ENCODE peak calls at places on chromosomes 5 and 9, in six cellular contexts. E is lower leg skin, K is transverse colon, M is esophagus squamous epithelium, O is body of pancreas, U is heart left ventricle. H is an unnamed sample.

GRCh38 chr5:28880936-28881335 is 1842.5 kb upstream of the CDH9 start:
- DNase-seq in E (no peak), K (no peak), M (no peak), O (no peak), U (no peak), H (no peak)

GRCh38 chr5:180970336-180970735 is 18.3 kb upstream of the BTNL3 start:
- DNase-seq in E (no peak), K (no peak), M (no peak), O (no peak), U (no peak), H (no peak)

GRCh38 chr9:122186301-122186700 is 26.6 kb downstream of the MORN5 start:
- DNase-seq in E (no peak), K (peak), M (no peak), O (no peak), U (no peak), H (peak)

GRCh38 chr5:2381070-2381469 is 370.4 kb downstream of the IRX2 start:
- DNase-seq in E (no peak), K (no peak), M (no peak), O (no peak), U (no peak), H (no peak)

GRCh38 chr5:156188026-156188425 is 138.9 kb upstream of the SGCD start:
- DNase-seq in E (no peak), K (no peak), M (no peak), O (no peak), U (peak), H (no peak)

GRCh38 chr5:35657877-35658276 is 40.2 kb downstream of the SPEF2 start:
- DNase-seq in E (no peak), K (no peak), M (no peak), O (no peak), U (no peak), H (no peak)

GRCh38 chr5:95959964-95960801 is 1.5 kb downstream of the ELL2 start:
- DNase-seq in E (no peak), K (peak), M (no peak), O (peak), U (peak), H (no peak)

GRCh38 chr5:159449925-159450324 is 119.6 kb upstream of the IL12B start:
- DNase-seq in E (no peak), K (no peak), M (no peak), O (no peak), U (no peak), H (no peak)

GRCh38 chr9:97811534-97812246 is 41.3 kb upstream of the FOXE1 start:
- DNase-seq in E (no peak), K (no peak), M (no peak), O (no peak), U (no peak), H (no peak)

GRCh38 chr5:72328172-72328571 is 8.0 kb downstream of the PTCD2 start:
- DNase-seq in E (no peak), K (no peak), M (no peak), O (peak), U (peak), H (peak)

GRCh38 chr9:121350993-121351561 is 19.0 kb downstream of the STOM start:
- DNase-seq in E (peak), K (peak), M (no peak), O (peak), U (peak), H (peak)

GRCh38 chr9:87642330-87643110 is 83.4 kb upstream of the CTSL start:
- DNase-seq in E (no peak), K (no peak), M (no peak), O (no peak), U (no peak), H (no peak)

GRCh38 chr9:16413509-16414016 is 456.9 kb downstream of the BNC2 start:
- DNase-seq in E (no peak), K (no peak), M (no peak), O (peak), U (no peak), H (no peak)

GRCh38 chr5:73638344-73639095 is 12.5 kb downstream of the ARHGEF28 start:
- DNase-seq in E (no peak), K (no peak), M (no peak), O (no peak), U (no peak), H (no peak)

GRCh38 chr9:35840901-35841900 is 12.2 kb downstream of the TMEM8B start:
- DNase-seq in E (no peak), K (no peak), M (no peak), O (no peak), U (no peak), H (peak)

GRCh38 chr5:107265268-107265667 is 405.5 kb downstream of the EFNA5 start:
- DNase-seq in E (no peak), K (no peak), M (no peak), O (no peak), U (no peak), H (no peak)

GRCh38 chr5:140633081-140633471 is at the start of gene CD14:
- DNase-seq in E (peak), K (peak), M (no peak), O (peak), U (peak), H (no peak)

GRCh38 chr5:61347088-61347487 is 15.0 kb downstream of the ZSWIM6 start:
- DNase-seq in E (no peak), K (no peak), M (no peak), O (no peak), U (no peak), H (peak)

GRCh38 chr9:72315089-72315509 is 49.9 kb downstream of the ZFAND5 start:
- DNase-seq in E (peak), K (peak), M (no peak), O (peak), U (peak), H (peak)

GRCh38 chr9:92685022-92685421 is 15.1 kb upstream of the IPPK start:
- DNase-seq in E (no peak), K (no peak), M (no peak), O (no peak), U (no peak), H (no peak)

GRCh38 chr5:127723571-127723970 is 20.4 kb downstream of the CCDC192 start:
- DNase-seq in E (peak), K (no peak), M (no peak), O (peak), U (peak), H (no peak)

GRCh38 chr9:130183133-130183762 is 11.0 kb downstream of the NCS1 start:
- DNase-seq in E (no peak), K (no peak), M (no peak), O (peak), U (no peak), H (no peak)

GRCh38 chr9:5866685-5867084 is 24.0 kb upstream of the MLANA start:
- DNase-seq in E (no peak), K (no peak), M (no peak), O (no peak), U (no peak), H (no peak)

GRCh38 chr9:112174965-112175795 is at the start of gene SUSD1:
- DNase-seq in E (no peak), K (peak), M (no peak), O (peak), U (peak), H (peak)

GRCh38 chr5:172647341-172648007 is 6.4 kb downstream of the NEURL1B start:
- DNase-seq in E (no peak), K (peak), M (no peak), O (no peak), U (no peak), H (no peak)

GRCh38 chr5:74122175-74122574 is 496.2 kb downstream of the ARHGEF28 start:
- DNase-seq in E (no peak), K (no peak), M (no peak), O (no peak), U (no peak), H (no peak)

GRCh38 chr5:65982635-65983034 is 56.3 kb downstream of the ERBIN start:
- DNase-seq in E (no peak), K (no peak), M (no peak), O (no peak), U (no peak), H (no peak)

GRCh38 chr5:170451764-170452365 is 52.0 kb upstream of the KCNIP1 start:
- DNase-seq in E (no peak), K (no peak), M (no peak), O (peak), U (no peak), H (no peak)

GRCh38 chr9:101027246-101027645 is 1.3 kb upstream of the PLPPR1 start:
- DNase-seq in E (no peak), K (no peak), M (no peak), O (no peak), U (no peak), H (no peak)

GRCh38 chr9:101027733-101028345 is 688 bp upstream of the PLPPR1 start:
- DNase-seq in E (no peak), K (no peak), M (no peak), O (no peak), U (no peak), H (no peak)

GRCh38 chr9:101030022-101030391 is 1.5 kb downstream of the PLPPR1 start:
- DNase-seq in E (no peak), K (no peak), M (no peak), O (no peak), U (no peak), H (no peak)

GRCh38 chr9:101028346-101029299 is at the start of gene PLPPR1:
- DNase-seq in E (no peak), K (peak), M (no peak), O (peak), U (peak), H (peak)

DNA sequence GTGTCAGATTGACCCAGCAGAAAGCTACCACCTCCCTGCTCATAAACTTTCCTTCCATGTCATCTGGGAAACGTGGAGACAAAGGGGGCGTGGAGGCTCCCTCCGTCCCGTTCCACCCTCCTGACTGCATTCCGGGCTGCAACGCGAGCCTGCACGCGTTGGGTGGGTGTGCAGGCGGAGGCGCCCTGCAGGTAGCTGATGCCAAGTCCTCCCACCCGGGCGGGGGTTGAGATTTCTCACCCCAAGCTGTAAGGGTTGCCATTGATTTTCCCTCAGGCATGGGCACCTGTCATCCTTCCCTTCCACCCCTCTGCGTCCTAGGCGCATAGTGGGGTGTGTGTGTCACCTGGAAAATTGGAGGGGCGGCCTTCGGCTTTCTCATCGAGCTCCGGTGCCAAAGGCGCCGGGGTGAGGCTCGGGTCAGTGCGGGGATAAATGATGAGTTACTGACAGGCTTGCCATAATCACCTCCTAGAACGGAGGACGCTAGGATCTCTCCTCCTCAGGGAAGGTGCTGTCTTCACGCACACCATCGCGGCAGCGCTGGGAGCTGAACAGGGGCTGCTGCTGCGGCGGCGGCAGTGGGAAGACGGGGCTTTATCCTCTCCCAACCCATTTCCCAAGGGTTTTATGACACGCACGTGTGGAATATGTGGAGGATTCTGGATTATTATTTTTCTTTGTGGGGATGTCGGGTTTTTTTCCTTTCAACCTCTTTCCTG is 934 bp downstream of the PLPPR1 start:
- DNase-seq in E (no peak), K (no peak), M (no peak), O (no peak), U (no peak), H (peak)
- TF ChIP-seq CTCF in E (no peak), K (no peak), M (no peak), O (no peak), U (no peak), H (no peak)

DNA sequence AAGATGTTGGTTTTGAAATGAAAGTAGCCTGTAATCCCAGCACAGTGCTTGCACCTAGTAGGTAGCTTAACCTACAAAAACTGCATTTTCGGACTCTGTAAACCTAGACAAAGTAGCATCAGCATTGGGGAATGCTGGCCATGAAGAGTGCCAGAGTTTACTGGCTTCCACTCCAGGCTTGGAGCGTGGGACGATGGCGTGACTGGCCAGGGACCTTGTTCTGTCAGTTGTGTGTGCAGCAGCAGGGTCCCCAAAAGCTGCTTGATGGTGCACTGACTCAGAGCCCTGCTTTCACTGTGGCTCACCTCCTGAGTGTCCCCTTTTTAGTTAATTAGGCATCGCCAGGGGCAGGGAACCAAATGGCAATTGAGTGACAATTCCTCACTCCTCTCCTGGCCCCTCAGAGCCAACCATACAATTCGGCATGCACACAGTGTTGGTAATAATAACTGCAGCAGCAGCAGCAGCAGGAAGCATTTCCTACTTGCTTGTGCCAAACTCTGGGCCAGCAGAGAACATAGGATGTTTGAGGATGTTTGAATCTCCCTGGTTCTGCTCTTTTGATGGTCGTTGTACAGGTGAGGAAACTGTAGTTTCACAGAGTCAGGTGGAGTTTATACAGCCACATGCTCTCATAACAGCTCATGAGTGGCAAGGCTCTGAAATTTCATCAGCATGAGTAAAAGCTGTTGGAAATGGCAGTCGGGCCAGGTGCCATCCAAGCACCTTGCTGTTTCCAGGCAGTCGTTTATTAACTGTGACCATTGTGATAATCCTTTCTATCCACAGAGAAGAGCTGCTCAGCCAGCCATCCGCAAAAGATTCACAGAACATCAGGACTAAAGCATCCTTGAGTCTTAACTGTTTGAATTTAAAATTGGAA is 4.2 kb downstream of the UBE2QL1 start:
- DNase-seq in E (no peak), K (no peak), M (no peak), O (peak), U (peak), H (no peak)
- TF ChIP-seq POLR2A in E (no peak), K (no peak), M (no peak), O (no peak), U (no peak), H (no peak)

GRCh38 chr5:15637886-15638285 is 137.9 kb downstream of the FBXL7 start:
- DNase-seq in E (no peak), K (no peak), M (no peak), O (no peak), U (no peak), H (no peak)

GRCh38 chr5:15637345-15637744 is 137.4 kb downstream of the FBXL7 start:
- DNase-seq in E (no peak), K (no peak), M (no peak), O (no peak), U (no peak), H (no peak)

GRCh38 chr5:15640116-15640515 is 140.1 kb downstream of the FBXL7 start:
- DNase-seq in E (no peak), K (no peak), M (no peak), O (no peak), U (no peak), H (no peak)

GRCh38 chr5:15638341-15638740 is 138.4 kb downstream of the FBXL7 start:
- DNase-seq in E (no peak), K (no peak), M (no peak), O (no peak), U (no peak), H (no peak)

GRCh38 chr5:15634771-15635347 is 134.9 kb downstream of the FBXL7 start:
- DNase-seq in E (no peak), K (no peak), M (no peak), O (no peak), U (no peak), H (no peak)
- TF ChIP-seq CTCF in E (no peak), K (no peak), M (no peak), O (no peak), U (no peak), H (no peak)

GRCh38 chr5:143055596-143056330 is 285.6 kb downstream of the ARHGAP26 start:
- DNase-seq in E (no peak), K (no peak), M (no peak), O (no peak), U (no peak), H (no peak)

GRCh38 chr5:143059355-143059754 is 289.2 kb downstream of the ARHGAP26 start:
- DNase-seq in E (no peak), K (no peak), M (no peak), O (no peak), U (no peak), H (no peak)

GRCh38 chr5:143057580-143057999 is 287.4 kb downstream of the ARHGAP26 start:
- DNase-seq in E (no peak), K (no peak), M (no peak), O (no peak), U (no peak), H (no peak)

GRCh38 chr5:143056331-143056689 is 286.1 kb downstream of the ARHGAP26 start:
- DNase-seq in E (no peak), K (no peak), M (no peak), O (no peak), U (no peak), H (no peak)

GRCh38 chr5:143056792-143057579 is 286.8 kb downstream of the ARHGAP26 start:
- DNase-seq in E (no peak), K (no peak), M (no peak), O (no peak), U (no peak), H (no peak)
- TF ChIP-seq POLR2A in E (no peak), K (no peak), M (no peak), O (no peak), U (no peak), H (no peak)

GRCh38 chr5:119743927-119744326 is 114.6 kb downstream of the FAM170A start:
- DNase-seq in E (no peak), K (no peak), M (no peak), O (peak), U (no peak), H (no peak)
- TF ChIP-seq CTCF in E (no peak), K (peak), M (peak), O (no peak), U (no peak), H (peak)

DNA sequence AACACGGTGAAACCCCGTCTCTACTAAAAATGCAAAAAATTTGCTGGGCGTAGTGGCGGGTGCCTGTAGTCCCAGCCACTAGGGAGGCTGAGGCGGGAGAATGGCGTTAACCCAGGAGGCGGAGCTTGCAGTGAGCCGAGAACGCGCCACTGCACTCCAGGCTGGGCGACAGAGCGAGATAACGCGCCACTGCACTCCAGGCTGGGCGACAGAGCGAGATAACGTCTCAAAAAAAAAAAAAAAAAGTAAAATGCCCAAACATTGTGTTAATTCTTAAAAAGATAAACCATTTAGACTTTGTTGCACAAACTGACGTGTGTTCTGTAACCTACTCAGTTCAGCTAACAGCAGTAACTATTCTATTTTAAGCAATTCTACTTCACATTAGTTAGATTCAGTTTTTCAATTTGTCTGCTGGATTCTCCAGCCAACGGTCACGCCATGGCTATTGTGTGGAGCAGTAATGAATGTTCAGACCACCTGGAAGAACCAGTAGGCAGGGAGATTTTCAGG is 119.3 kb upstream of the MAN2A1 start:
- DNase-seq in E (no peak), K (no peak), M (no peak), O (no peak), U (no peak), H (no peak)
- TF ChIP-seq POLR2A in E (no peak), K (no peak), M (no peak), O (no peak), U (no peak), H (no peak)

GRCh38 chr9:22308177-22308576 is 138.4 kb upstream of the DMRTA1 start:
- DNase-seq in E (no peak), K (no peak), M (no peak), O (no peak), U (no peak), H (no peak)
- TF ChIP-seq CTCF in E (no peak), K (no peak), M (no peak), O (no peak), U (no peak), H (peak)

GRCh38 chr5:131751551-131751950 is 45.3 kb downstream of the FNIP1 start:
- DNase-seq in E (no peak), K (no peak), M (no peak), O (no peak), U (no peak), H (no peak)
- TF ChIP-seq POLR2A in E (no peak), K (no peak), M (no peak), O (no peak), U (no peak), H (no peak)